ENCODE peak calls at places on chromosomes 6 and 20, in five cellular contexts. S, U, Z, A and V are unnamed samples.

GRCh38 chr6:132511159-132511835 is 1.6 kb downstream of the STX7 start:
- DNase-seq in S (no peak), U (no peak), Z (no peak), A (no peak), V (peak)

GRCh38 chr6:139996253-139996834 is 621.9 kb upstream of the CITED2 start:
- DNase-seq in S (no peak), U (no peak), Z (peak), A (no peak), V (no peak)

GRCh38 chr6:27251672-27252251 is 4.3 kb downstream of the PRSS16 start:
- DNase-seq in S (peak), U (peak), Z (peak), A (peak), V (peak)

GRCh38 chr6:4322846-4323309 is 187.5 kb upstream of the ECI2 start:
- DNase-seq in S (peak), U (no peak), Z (no peak), A (no peak), V (no peak)

GRCh38 chr20:710762-711120 is 35.1 kb upstream of the SCRT2 start:
- DNase-seq in S (no peak), U (no peak), Z (no peak), A (no peak), V (no peak)

GRCh38 chr6:90458353-90459224 is 128.3 kb downstream of the MAP3K7 start:
- DNase-seq in S (no peak), U (no peak), Z (no peak), A (peak), V (no peak)

GRCh38 chr20:62804632-62805364 is at the start of gene OGFR:
- DNase-seq in S (peak), U (no peak), Z (no peak), A (peak), V (peak)

GRCh38 chr6:145626857-145627256 is 108.5 kb downstream of the EPM2A start:
- DNase-seq in S (no peak), U (no peak), Z (no peak), A (no peak), V (peak)

GRCh38 chr6:101444717-101445116 is 51.2 kb downstream of the GRIK2 start:
- DNase-seq in S (no peak), U (no peak), Z (no peak), A (no peak), V (no peak)

GRCh38 chr6:6723792-6724318 is 135.3 kb downstream of the LY86 start:
- DNase-seq in S (no peak), U (no peak), Z (no peak), A (no peak), V (no peak)

GRCh38 chr20:23270427-23270911 is 80.1 kb upstream of the NXT1 start:
- DNase-seq in S (no peak), U (no peak), Z (no peak), A (no peak), V (peak)

GRCh38 chr6:22596011-22596410 is 26.6 kb downstream of the HDGFL1 start:
- DNase-seq in S (peak), U (no peak), Z (no peak), A (no peak), V (no peak)

GRCh38 chr20:22430154-22430745 is 154.1 kb downstream of the FOXA2 start:
- DNase-seq in S (peak), U (no peak), Z (peak), A (no peak), V (no peak)

GRCh38 chr6:84078335-84078734 is 44.8 kb downstream of the MRAP2 start:
- DNase-seq in S (no peak), U (no peak), Z (no peak), A (no peak), V (no peak)

GRCh38 chr6:155216312-155217028 is 47.3 kb upstream of the CLDN20 start:
- DNase-seq in S (no peak), U (no peak), Z (peak), A (no peak), V (no peak)

GRCh38 chr6:150514806-150515362 is 84.8 kb upstream of the PLEKHG1 start:
- DNase-seq in S (peak), U (no peak), Z (peak), A (no peak), V (no peak)

GRCh38 chr20:53642196-53643030 is 48.8 kb upstream of the ZNF217 start:
- DNase-seq in S (peak), U (peak), Z (no peak), A (peak), V (no peak)

GRCh38 chr6:119040229-119040628 is 38.2 kb downstream of the FAM184A start:
- DNase-seq in S (no peak), U (no peak), Z (no peak), A (no peak), V (no peak)

GRCh38 chr6:11413112-11413687 is 124.3 kb upstream of the TMEM170B start:
- DNase-seq in S (no peak), U (no peak), Z (no peak), A (no peak), V (no peak)

GRCh38 chr20:10519361-10520048 is 84.4 kb downstream of the SLX4IP start:
- DNase-seq in S (peak), U (no peak), Z (no peak), A (no peak), V (no peak)

GRCh38 chr6:169246445-169246844 is 7.2 kb downstream of the THBS2 start:
- DNase-seq in S (no peak), U (no peak), Z (no peak), A (no peak), V (no peak)

GRCh38 chr6:133505680-133506079 is 264.5 kb downstream of the EYA4 start:
- DNase-seq in S (peak), U (no peak), Z (no peak), A (no peak), V (no peak)

GRCh38 chr20:31747640-31748039 is 8.6 kb downstream of the TPX2 start:
- DNase-seq in S (no peak), U (no peak), Z (no peak), A (no peak), V (no peak)

GRCh38 chr20:18388860-18389259 is 78.0 kb downstream of the DZANK1 start:
- DNase-seq in S (peak), U (no peak), Z (no peak), A (no peak), V (peak)

GRCh38 chr20:45098096-45098773 is 2.7 kb downstream of the KCNS1 start:
- DNase-seq in S (no peak), U (no peak), Z (no peak), A (peak), V (peak)